ENCODE peak calls at places on chromosomes 1 and 21, in five cellular contexts. One of them, this sample, is unnamed.

GRCh38 chr21:42745511-42746239 is 92.3 kb downstream of the PDE9A start:
- DNase-seq in tibial artery: peak
- DNase-seq in GM13976: no peak
- DNase-seq in astrocyte of the spinal cord: no peak
- DNase-seq in endothelial cell of umbilical vein: no peak
- DNase-seq in this sample: no peak

GRCh38 chr1:157195521-157196244 is 57.5 kb upstream of the ETV3 start:
- DNase-seq in tibial artery: no peak
- DNase-seq in GM13976: no peak
- DNase-seq in astrocyte of the spinal cord: no peak
- DNase-seq in endothelial cell of umbilical vein: no peak
- DNase-seq in this sample: no peak

GRCh38 chr1:1021010-1021845 is 1.3 kb downstream of the AGRN start:
- DNase-seq in tibial artery: no peak
- DNase-seq in GM13976: no peak
- DNase-seq in astrocyte of the spinal cord: peak
- DNase-seq in endothelial cell of umbilical vein: peak
- DNase-seq in this sample: peak

GRCh38 chr1:194512957-194513356 is 1326.5 kb upstream of the B3GALT2 start:
- DNase-seq in tibial artery: no peak
- DNase-seq in GM13976: no peak
- DNase-seq in astrocyte of the spinal cord: no peak
- DNase-seq in endothelial cell of umbilical vein: no peak
- DNase-seq in this sample: peak

GRCh38 chr1:83583351-83584014 is 415.4 kb downstream of the TTLL7 start:
- DNase-seq in tibial artery: no peak
- DNase-seq in GM13976: no peak
- DNase-seq in astrocyte of the spinal cord: no peak
- DNase-seq in endothelial cell of umbilical vein: no peak
- DNase-seq in this sample: no peak

GRCh38 chr1:174398246-174398645 is 49.5 kb upstream of the GPR52 start:
- DNase-seq in tibial artery: no peak
- DNase-seq in GM13976: no peak
- DNase-seq in astrocyte of the spinal cord: peak
- DNase-seq in endothelial cell of umbilical vein: no peak
- DNase-seq in this sample: no peak

GRCh38 chr1:29117381-29117780 is 6.3 kb downstream of the TMEM200B start:
- DNase-seq in tibial artery: no peak
- DNase-seq in GM13976: no peak
- DNase-seq in astrocyte of the spinal cord: no peak
- DNase-seq in endothelial cell of umbilical vein: no peak
- DNase-seq in this sample: no peak

GRCh38 chr1:193676996-193677569 is 490.7 kb upstream of the B3GALT2 start:
- DNase-seq in tibial artery: no peak
- DNase-seq in GM13976: no peak
- DNase-seq in astrocyte of the spinal cord: no peak
- DNase-seq in endothelial cell of umbilical vein: no peak
- DNase-seq in this sample: peak

GRCh38 chr21:45894107-45894810 is 87.3 kb upstream of the COL6A1 start:
- DNase-seq in tibial artery: no peak
- DNase-seq in GM13976: no peak
- DNase-seq in astrocyte of the spinal cord: peak
- DNase-seq in endothelial cell of umbilical vein: no peak
- DNase-seq in this sample: peak

GRCh38 chr1:215530401-215530984 is 36.6 kb upstream of the KCTD3 start:
- DNase-seq in tibial artery: no peak
- DNase-seq in GM13976: no peak
- DNase-seq in astrocyte of the spinal cord: no peak
- DNase-seq in endothelial cell of umbilical vein: no peak
- DNase-seq in this sample: no peak

GRCh38 chr1:218439541-218440295 is 94.6 kb downstream of the TGFB2 start:
- DNase-seq in tibial artery: peak
- DNase-seq in GM13976: no peak
- DNase-seq in astrocyte of the spinal cord: peak
- DNase-seq in endothelial cell of umbilical vein: no peak
- DNase-seq in this sample: peak

GRCh38 chr1:222189218-222189617 is 358.7 kb downstream of the HHIPL2 start:
- DNase-seq in tibial artery: no peak
- DNase-seq in GM13976: no peak
- DNase-seq in astrocyte of the spinal cord: no peak
- DNase-seq in endothelial cell of umbilical vein: no peak
- DNase-seq in this sample: no peak

GRCh38 chr1:206066479-206067171 is 13.7 kb downstream of the RHEX start:
- DNase-seq in tibial artery: no peak
- DNase-seq in GM13976: peak
- DNase-seq in astrocyte of the spinal cord: no peak
- DNase-seq in endothelial cell of umbilical vein: no peak
- DNase-seq in this sample: no peak

GRCh38 chr1:3711780-3712451 is 40.3 kb upstream of the CCDC27 start:
- DNase-seq in tibial artery: no peak
- DNase-seq in GM13976: no peak
- DNase-seq in astrocyte of the spinal cord: no peak
- DNase-seq in endothelial cell of umbilical vein: no peak
- DNase-seq in this sample: no peak

GRCh38 chr21:44574457-44575306 is 1.2 kb downstream of the KRTAP10-4 start:
- DNase-seq in tibial artery: no peak
- DNase-seq in GM13976: no peak
- DNase-seq in astrocyte of the spinal cord: no peak
- DNase-seq in endothelial cell of umbilical vein: no peak
- DNase-seq in this sample: no peak

GRCh38 chr1:209625205-209625549 is 27.0 kb downstream of the LAMB3 start:
- DNase-seq in tibial artery: no peak
- DNase-seq in GM13976: no peak
- DNase-seq in astrocyte of the spinal cord: no peak
- DNase-seq in endothelial cell of umbilical vein: no peak
- DNase-seq in this sample: peak

GRCh38 chr1:209850342-209850979 is 22.7 kb downstream of the UTP25 start:
- DNase-seq in tibial artery: no peak
- DNase-seq in GM13976: peak
- DNase-seq in astrocyte of the spinal cord: peak
- DNase-seq in endothelial cell of umbilical vein: peak
- DNase-seq in this sample: peak

GRCh38 chr1:157198619-157199420 is 60.6 kb upstream of the ETV3 start:
- DNase-seq in tibial artery: no peak
- DNase-seq in GM13976: no peak
- DNase-seq in astrocyte of the spinal cord: no peak
- DNase-seq in endothelial cell of umbilical vein: no peak
- DNase-seq in this sample: no peak

GRCh38 chr21:18743523-18743922 is 339.9 kb upstream of the TMPRSS15 start:
- DNase-seq in tibial artery: no peak
- DNase-seq in GM13976: no peak
- DNase-seq in astrocyte of the spinal cord: no peak
- DNase-seq in endothelial cell of umbilical vein: no peak
- DNase-seq in this sample: no peak

GRCh38 chr1:233664254-233664653 is 50.3 kb downstream of the KCNK1 start:
- DNase-seq in tibial artery: no peak
- DNase-seq in GM13976: no peak
- DNase-seq in astrocyte of the spinal cord: no peak
- DNase-seq in endothelial cell of umbilical vein: no peak
- DNase-seq in this sample: no peak

GRCh38 chr1:171741872-171742576 is at the start of gene VAMP4:
- DNase-seq in tibial artery: peak
- DNase-seq in GM13976: peak
- DNase-seq in astrocyte of the spinal cord: peak
- DNase-seq in endothelial cell of umbilical vein: peak
- DNase-seq in this sample: peak

GRCh38 chr1:171740356-171740863 is 1.5 kb downstream of the VAMP4 start:
- DNase-seq in tibial artery: no peak
- DNase-seq in GM13976: no peak
- DNase-seq in astrocyte of the spinal cord: peak
- DNase-seq in endothelial cell of umbilical vein: peak
- DNase-seq in this sample: no peak

GRCh38 chr1:171739646-171740045 is 2.2 kb downstream of the VAMP4 start:
- DNase-seq in tibial artery: no peak
- DNase-seq in GM13976: no peak
- DNase-seq in astrocyte of the spinal cord: peak
- DNase-seq in endothelial cell of umbilical vein: peak
- DNase-seq in this sample: no peak

GRCh38 chr1:171742577-171742922 is 685 bp upstream of the VAMP4 start:
- DNase-seq in tibial artery: peak
- DNase-seq in GM13976: no peak
- DNase-seq in astrocyte of the spinal cord: no peak
- DNase-seq in endothelial cell of umbilical vein: no peak
- DNase-seq in this sample: peak

GRCh38 chr1:171740987-171741871 is 636 bp downstream of the VAMP4 start:
- DNase-seq in tibial artery: peak
- DNase-seq in GM13976: peak
- DNase-seq in astrocyte of the spinal cord: peak
- DNase-seq in endothelial cell of umbilical vein: peak
- DNase-seq in this sample: no peak
- TF ChIP-seq CTCF in tibial artery: no peak
- TF ChIP-seq CTCF in GM13976: no peak
- TF ChIP-seq CTCF in astrocyte of the spinal cord: no peak
- TF ChIP-seq CTCF in endothelial cell of umbilical vein: no peak
- TF ChIP-seq CTCF in this sample: peak

DNA sequence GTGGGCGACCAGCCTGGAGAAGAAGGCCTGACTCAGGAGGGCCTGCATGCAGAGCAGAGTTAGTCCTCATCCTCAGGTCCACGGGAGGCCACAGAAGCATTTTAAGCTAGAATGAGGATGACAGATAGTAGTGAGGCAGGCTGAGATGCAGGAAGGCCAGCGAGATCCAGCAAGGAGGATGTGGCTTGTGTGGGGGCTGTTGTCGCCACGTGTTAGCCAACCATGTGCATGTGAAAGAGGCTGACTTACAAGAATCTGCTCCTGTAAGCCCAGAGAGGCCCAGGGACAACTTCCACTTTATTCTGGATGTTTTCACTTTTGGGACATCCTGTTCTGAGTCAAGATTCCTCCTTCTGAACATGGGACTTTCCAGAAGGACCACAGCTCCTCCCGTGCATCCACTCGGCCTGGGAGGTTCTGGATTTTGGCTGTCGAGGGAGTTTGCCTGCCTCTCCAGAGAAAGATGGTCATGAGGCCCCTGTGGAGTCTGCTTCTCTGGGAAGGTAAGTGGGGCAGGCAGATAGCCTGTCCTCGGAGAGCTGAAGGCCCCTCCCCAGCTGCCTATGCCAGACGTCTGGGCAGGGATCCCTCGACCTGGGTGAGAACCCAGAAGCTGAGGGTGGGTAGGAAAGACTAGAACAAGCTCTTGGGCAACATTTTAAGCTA is at the start of gene SLAMF8:
- DNase-seq in tibial artery: peak
- DNase-seq in GM13976: peak
- DNase-seq in astrocyte of the spinal cord: no peak
- DNase-seq in endothelial cell of umbilical vein: no peak
- DNase-seq in this sample: no peak
- TF ChIP-seq CTCF in tibial artery: no peak
- TF ChIP-seq CTCF in GM13976: no peak
- TF ChIP-seq CTCF in astrocyte of the spinal cord: no peak
- TF ChIP-seq CTCF in endothelial cell of umbilical vein: no peak
- TF ChIP-seq CTCF in this sample: no peak

DNA sequence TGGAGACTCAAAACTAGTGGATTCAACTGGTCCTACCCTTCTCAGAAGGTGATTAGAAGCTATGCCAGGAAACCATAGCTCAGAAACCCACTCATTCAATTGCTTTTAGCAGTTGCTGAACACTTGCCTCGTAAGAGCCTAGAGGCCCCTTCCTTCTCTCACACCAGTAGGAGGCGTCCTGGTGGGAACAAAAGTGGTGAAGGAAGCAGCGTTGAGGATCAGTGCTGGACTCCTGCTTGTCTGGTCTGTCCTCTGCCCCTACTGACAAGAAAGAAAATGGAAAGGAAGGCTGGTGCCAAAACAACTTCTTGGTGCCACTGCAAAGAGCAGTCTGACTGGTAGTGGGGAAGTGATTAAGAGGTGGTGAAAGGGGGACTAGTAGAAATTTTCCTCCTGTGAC is 269.7 kb downstream of the LMO4 start:
- DNase-seq in tibial artery: no peak
- DNase-seq in GM13976: no peak
- DNase-seq in astrocyte of the spinal cord: no peak
- DNase-seq in endothelial cell of umbilical vein: no peak
- DNase-seq in this sample: no peak
- TF ChIP-seq CTCF in tibial artery: no peak
- TF ChIP-seq CTCF in GM13976: no peak
- TF ChIP-seq CTCF in astrocyte of the spinal cord: no peak
- TF ChIP-seq CTCF in endothelial cell of umbilical vein: no peak
- TF ChIP-seq CTCF in this sample: no peak

DNA sequence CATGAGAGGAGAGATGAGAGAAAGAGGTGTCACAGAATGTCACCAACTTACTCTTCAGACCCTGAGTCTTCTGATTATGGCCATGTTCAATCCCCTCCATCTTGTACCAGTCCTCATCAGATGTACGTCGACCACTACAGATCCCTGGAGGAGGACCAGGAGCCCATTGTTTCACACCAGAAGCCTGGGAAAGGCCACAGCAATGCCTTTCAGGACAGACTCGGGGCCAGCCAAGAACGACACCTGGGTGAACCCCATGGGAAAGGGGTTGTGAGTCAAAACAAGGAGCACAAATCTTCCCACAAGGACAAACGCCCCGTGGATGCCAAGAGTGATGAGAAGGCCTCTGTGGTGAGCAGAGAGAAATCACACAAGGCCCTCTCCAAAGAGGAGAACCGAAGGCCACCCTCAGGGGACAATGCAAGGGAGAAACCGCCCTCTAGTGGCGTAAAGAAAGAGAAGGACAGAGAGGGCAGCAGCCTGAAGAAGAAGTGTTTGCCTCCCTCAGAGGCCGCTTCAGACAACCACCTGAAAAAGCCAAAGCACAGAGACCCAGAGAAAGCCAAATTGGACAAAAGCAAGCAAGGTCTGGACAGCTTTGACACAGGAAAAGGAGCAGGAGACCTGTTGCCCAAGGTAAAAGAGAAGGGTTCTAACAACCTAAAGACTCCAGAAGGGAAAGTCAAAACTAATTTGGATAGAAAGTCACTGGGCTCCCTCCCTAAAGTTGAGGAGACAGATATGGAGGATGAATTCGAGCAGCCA is 8.0 kb downstream of the ELOA start:
- DNase-seq in tibial artery: no peak
- DNase-seq in GM13976: peak
- DNase-seq in astrocyte of the spinal cord: peak
- DNase-seq in endothelial cell of umbilical vein: peak
- DNase-seq in this sample: peak
- TF ChIP-seq CTCF in tibial artery: no peak
- TF ChIP-seq CTCF in GM13976: peak
- TF ChIP-seq CTCF in astrocyte of the spinal cord: peak
- TF ChIP-seq CTCF in endothelial cell of umbilical vein: peak
- TF ChIP-seq CTCF in this sample: peak

DNA sequence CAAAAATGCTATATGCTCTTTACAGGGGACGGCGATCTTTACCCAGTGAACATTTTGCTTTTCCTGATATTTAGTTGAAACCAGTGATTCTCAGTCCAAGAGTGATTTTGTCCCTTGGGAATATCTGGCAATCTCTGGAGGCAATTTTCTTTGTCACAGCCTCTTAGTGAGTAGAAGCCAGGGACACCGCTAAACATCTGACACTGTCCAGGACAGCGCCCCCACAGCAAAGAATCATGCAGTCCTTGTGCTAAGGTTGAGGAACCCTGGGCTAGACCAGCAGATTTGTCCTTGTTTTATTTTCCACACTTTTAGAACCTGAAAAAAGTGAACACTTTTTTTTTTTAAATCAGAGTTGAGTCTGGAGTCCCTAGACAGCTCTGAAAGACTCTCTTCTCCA is 13.1 kb downstream of the EVA1C start:
- DNase-seq in tibial artery: no peak
- DNase-seq in GM13976: no peak
- DNase-seq in astrocyte of the spinal cord: no peak
- DNase-seq in endothelial cell of umbilical vein: no peak
- DNase-seq in this sample: no peak
- TF ChIP-seq CTCF in tibial artery: no peak
- TF ChIP-seq CTCF in GM13976: no peak
- TF ChIP-seq CTCF in astrocyte of the spinal cord: no peak
- TF ChIP-seq CTCF in endothelial cell of umbilical vein: no peak
- TF ChIP-seq CTCF in this sample: peak